ENCODE peak calls at places on chromosome 14, in four cellular contexts. Y is HepG2, Q is K562, B is H1. J is an unnamed sample.

GRCh38 chr14:95389471-95390011 is 69.8 kb upstream of the CLMN start:
- DNase-seq in Y (no peak), Q (no peak), B (no peak), J (no peak)

GRCh38 chr14:56340921-56341320 is 222.7 kb downstream of the PELI2 start:
- DNase-seq in Y (no peak), Q (no peak), B (no peak), J (no peak)

GRCh38 chr14:24483604-24484252 is 24.3 kb downstream of the CMA1 start:
- DNase-seq in Y (no peak), Q (no peak), B (no peak), J (no peak)

GRCh38 chr14:100736269-100737180 is 9.8 kb downstream of the DLK1 start:
- DNase-seq in Y (no peak), Q (peak), B (no peak), J (no peak)

GRCh38 chr14:89343356-89343755 is 73.7 kb downstream of the FOXN3 start:
- DNase-seq in Y (no peak), Q (no peak), B (no peak), J (no peak)

GRCh38 chr14:100979780-100980179 is 76.3 kb upstream of the RTL1 start:
- DNase-seq in Y (no peak), Q (no peak), B (no peak), J (peak)

GRCh38 chr14:94622653-94623421 is 10.6 kb downstream of the SERPINA3 start:
- DNase-seq in Y (no peak), Q (no peak), B (no peak), J (no peak)

GRCh38 chr14:92328664-92329255 is 5.8 kb downstream of the SLC24A4 start:
- DNase-seq in Y (no peak), Q (no peak), B (no peak), J (no peak)

GRCh38 chr14:73227812-73228781 is 9.2 kb upstream of the PAPLN start:
- DNase-seq in Y (peak), Q (no peak), B (no peak), J (peak)

GRCh38 chr14:68975667-68976066 is 3.4 kb downstream of the ACTN1 start:
- DNase-seq in Y (no peak), Q (no peak), B (no peak), J (no peak)

GRCh38 chr14:100323121-100323941 is at the start of gene SLC25A47:
- DNase-seq in Y (no peak), Q (no peak), B (no peak), J (no peak)

GRCh38 chr14:22226381-22226780 is 362.6 kb downstream of the DAD1 start:
- DNase-seq in Y (no peak), Q (no peak), B (no peak), J (peak)

GRCh38 chr14:89600950-89601826 is 184.2 kb upstream of the FOXN3 start:
- DNase-seq in Y (no peak), Q (no peak), B (no peak), J (no peak)

GRCh38 chr14:52377940-52378339 is 63.8 kb downstream of the PTGER2 start:
- DNase-seq in Y (no peak), Q (no peak), B (peak), J (no peak)

GRCh38 chr14:20998674-20999366 is at the start of gene SLC39A2:
- DNase-seq in Y (no peak), Q (peak), B (peak), J (no peak)

DNA sequence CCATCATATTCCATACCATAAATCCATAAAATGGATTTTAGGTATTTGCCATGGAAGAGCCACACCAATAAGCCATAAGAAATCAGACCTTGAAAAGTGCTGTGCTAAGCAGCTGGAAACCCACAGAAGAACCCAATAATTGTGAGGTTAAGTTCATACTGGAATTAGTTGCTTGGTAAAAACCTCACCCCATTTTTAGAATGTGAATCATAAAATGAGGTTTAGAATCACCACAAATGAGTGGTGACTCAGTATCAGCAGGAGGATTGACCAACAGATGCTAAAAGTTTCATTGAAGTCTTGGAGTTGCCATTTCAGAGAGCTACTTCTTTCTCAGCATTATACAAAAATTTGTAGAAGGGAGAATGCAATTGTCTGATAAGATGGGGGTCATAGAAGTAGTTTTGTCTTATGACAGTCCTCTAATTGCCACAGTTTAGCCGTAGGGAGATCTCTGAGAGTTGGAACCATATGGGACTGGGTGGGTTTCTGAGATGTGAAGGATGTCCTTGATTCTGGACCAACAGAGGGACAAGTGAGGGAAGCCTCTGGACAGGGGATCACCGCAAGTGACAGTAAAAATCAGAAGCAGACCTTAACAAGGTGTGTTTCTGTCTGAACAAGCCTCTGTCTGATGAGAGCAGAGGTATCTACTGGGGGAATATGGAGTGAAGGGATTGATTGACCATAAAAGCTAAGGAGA is 1.4 kb upstream of the STON2 start:
- DNase-seq in Y (no peak), Q (no peak), B (no peak), J (peak)
- TF ChIP-seq CHD2 in Y (no peak), Q (no peak), B (no peak), J (no peak)

DNA sequence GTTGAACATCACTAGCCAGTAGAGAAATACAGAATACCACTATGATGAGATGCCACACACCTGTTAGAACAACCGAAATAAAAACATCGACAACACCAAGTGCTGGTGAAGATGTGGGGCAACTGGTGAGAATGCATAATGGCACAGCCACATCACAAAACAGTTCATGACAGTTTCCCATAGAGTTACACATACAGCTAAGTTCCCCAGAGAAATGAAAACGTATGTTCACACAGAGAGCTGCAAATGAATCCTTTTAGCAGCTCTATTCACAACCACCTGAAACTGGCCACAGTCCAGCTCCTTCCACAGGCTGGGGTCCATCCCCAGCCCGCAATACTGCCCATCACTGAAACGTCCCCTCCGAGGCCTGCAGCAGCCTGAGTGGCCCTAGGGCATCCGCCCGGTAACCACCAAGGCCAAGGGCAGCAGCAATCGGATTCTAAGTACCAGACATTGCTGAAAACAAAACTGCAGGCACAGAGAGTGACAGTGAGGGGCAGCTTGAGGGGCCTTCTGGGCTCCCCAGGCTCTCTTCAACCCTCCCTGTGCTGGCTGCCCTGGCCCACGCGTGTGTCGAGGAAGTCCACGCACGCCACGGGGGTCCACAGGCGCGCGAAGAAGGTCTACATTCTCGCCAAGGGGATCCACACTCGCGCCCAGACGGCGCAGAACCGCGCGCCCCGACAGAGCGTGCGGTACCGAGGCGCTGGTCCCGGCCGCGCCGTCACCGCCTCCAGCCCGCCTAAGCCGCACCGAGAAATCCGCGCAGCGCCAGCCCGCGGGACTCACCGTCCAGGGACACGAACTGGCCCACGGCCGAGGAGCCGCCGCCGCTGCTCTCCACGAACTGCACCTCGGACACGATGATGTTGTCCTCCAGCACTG is 903 bp downstream of the BRF1 start:
- DNase-seq in Y (no peak), Q (no peak), B (no peak), J (no peak)
- TF ChIP-seq RNF2 in Y (no peak), Q (no peak), B (no peak), J (no peak)

DNA sequence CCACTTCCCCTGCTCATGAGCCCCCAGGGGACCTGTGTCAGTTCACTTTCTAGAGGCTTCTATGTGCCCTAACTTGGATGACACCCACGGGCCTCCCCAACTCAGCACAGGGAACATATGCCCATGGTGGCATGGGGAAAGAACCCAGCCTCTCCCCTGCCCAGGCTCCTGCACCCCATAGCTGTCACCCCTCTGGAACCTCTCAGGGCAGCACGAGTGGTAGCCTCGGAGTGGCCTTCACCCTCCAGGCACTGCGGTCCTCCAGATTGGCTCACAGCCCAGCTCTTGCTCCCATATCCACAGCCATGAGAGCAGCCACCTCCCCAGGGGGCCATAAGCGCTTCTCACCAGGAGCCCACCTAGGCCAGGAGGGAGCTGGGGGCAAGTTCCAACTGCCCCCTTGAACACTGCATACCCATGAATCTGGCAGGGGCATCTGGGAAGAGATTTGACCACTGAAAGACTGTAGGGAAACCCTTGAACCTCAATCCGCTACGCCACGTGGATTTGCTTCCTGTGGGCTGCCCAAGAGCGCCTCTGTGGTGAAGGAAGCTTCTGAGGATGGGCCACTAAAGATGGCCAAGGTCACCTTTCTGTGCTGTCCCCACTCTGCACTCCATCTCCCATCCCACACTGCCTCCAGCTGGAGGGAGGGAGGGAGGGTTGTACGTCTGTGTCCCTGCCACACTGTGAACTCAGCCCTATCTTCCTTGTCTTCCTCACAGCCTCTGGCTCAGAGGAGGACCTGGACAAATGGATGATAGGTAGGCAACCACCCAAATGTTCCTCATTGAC is 11.9 kb downstream of the PLD4 start:
- DNase-seq in Y (no peak), Q (no peak), B (no peak), J (no peak)
- TF ChIP-seq CHD2 in Y (no peak), Q (no peak), B (no peak), J (no peak)

GRCh38 chr14:76268013-76268376 is 107.9 kb upstream of the ESRRB start:
- DNase-seq in Y (no peak), Q (no peak), B (no peak), J (no peak)

GRCh38 chr14:76268700-76269099 is 107.2 kb upstream of the ESRRB start:
- DNase-seq in Y (no peak), Q (no peak), B (no peak), J (no peak)

GRCh38 chr14:76271371-76271770 is 104.6 kb upstream of the ESRRB start:
- DNase-seq in Y (no peak), Q (no peak), B (peak), J (no peak)

GRCh38 chr14:76264384-76264783 is 111.6 kb upstream of the ESRRB start:
- DNase-seq in Y (no peak), Q (no peak), B (no peak), J (no peak)

DNA sequence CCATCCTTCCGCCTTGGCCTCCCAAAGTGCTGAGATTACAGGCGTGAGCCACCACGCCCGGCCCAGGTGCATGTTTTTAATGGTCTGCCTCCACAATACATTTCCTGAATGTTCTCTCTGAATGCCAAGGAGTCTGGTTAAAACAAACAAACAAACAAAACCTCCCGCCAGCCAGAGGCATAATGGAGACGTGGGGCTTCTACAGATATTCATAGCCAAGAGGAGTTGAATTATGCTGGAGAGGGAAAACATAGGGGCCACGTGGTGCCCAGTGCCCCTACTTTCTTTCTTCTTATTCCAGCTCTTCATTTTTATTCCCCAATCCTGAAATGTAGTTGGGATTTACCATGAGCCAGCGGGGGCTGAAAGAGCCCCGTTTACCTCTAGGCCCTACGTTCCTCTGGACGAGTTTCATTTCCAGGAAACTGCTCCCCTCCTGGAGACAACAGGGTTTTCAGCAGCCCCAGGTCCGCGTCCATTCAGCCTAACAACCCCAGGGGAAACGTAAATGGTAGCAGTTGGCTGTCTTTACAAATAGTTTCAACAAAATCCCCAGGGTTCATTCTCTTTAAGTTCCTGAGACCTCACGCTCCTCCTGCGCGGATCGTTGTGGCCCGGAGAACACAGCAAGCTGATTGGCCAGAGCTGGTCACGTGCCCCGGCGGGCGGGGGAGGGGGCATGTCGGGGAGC is 108.5 kb upstream of the ESRRB start:
- DNase-seq in Y (no peak), Q (no peak), B (peak), J (no peak)
- TF ChIP-seq RNF2 in Y (no peak), Q (no peak), B (no peak), J (no peak)

GRCh38 chr14:50739186-50739585 is 71.1 kb upstream of the SAV1 start:
- DNase-seq in Y (no peak), Q (no peak), B (no peak), J (no peak)

GRCh38 chr14:50744242-50744641 is 76.1 kb upstream of the SAV1 start:
- DNase-seq in Y (no peak), Q (no peak), B (no peak), J (no peak)

GRCh38 chr14:50740858-50741257 is 72.8 kb upstream of the SAV1 start:
- DNase-seq in Y (no peak), Q (no peak), B (no peak), J (no peak)

GRCh38 chr14:50745401-50746058 is 77.4 kb upstream of the SAV1 start:
- DNase-seq in Y (no peak), Q (no peak), B (no peak), J (no peak)

GRCh38 chr14:50741571-50741970 is 73.5 kb upstream of the SAV1 start:
- DNase-seq in Y (no peak), Q (no peak), B (no peak), J (peak)
- TF ChIP-seq CHD2 in Y (no peak), Q (no peak), B (no peak), J (no peak)

J was measured in A549.